ENCODE peak calls at places on chromosomes 5 and 9, in seven cellular contexts. K is heart left ventricle; W is CD8-positive, alpha-beta T cell; L is lung; B is naive thymus-derived CD4-positive, alpha-beta T cell; F is A673; A is aorta. H is an unnamed sample.

GRCh38 chr9:69822091-69822750 is 1.6 kb downstream of the CFAP95 start:
- DNase-seq in B (no peak), W (no peak), A (no peak), F (peak; percentile 83), L (no peak), K (no peak), H (no peak)

GRCh38 chr5:107359916-107360234 is 310.9 kb downstream of the EFNA5 start:
- DNase-seq in L (no peak), W (no peak), F (no peak), B (no peak), A (no peak), K (no peak), H (no peak)

GRCh38 chr5:98940586-98940985 is 11.8 kb upstream of the CHD1 start:
- DNase-seq in A (no peak), B (no peak), W (no peak), K (no peak), F (no peak), L (no peak), H (no peak)

GRCh38 chr9:91047529-91047928 is 245.9 kb downstream of the SYK start:
- DNase-seq in W (no peak), K (no peak), A (no peak), B (peak; percentile 65), F (no peak), L (no peak), H (no peak)

GRCh38 chr9:126516936-126517750 is 96.6 kb upstream of the LMX1B start:
- DNase-seq in L (peak; percentile 46), F (peak; percentile 35), B (no peak), A (peak; percentile 84), K (peak; percentile 48), W (no peak), H (no peak)

GRCh38 chr5:14225173-14225834 is 82.2 kb downstream of the TRIO start:
- DNase-seq in W (no peak), A (no peak), B (no peak), F (no peak), L (no peak), K (no peak), H (no peak)

GRCh38 chr5:148912714-148913398 is 86.4 kb downstream of the ADRB2 start:
- DNase-seq in L (no peak), B (no peak), W (no peak), K (no peak), A (no peak), F (peak; percentile 9), H (no peak)

GRCh38 chr9:4943346-4943745 is 41.7 kb upstream of the JAK2 start:
- DNase-seq in K (no peak), A (no peak), F (no peak), L (no peak), B (no peak), W (no peak), H (no peak)

GRCh38 chr5:79535477-79536192 is 21.7 kb upstream of the HOMER1 start:
- DNase-seq in F (no peak), B (no peak), K (no peak), W (no peak), A (no peak), L (no peak), H (no peak)

GRCh38 chr9:111961011-111961410 is 64.4 kb downstream of the UGCG start:
- DNase-seq in L (no peak), A (no peak), F (no peak), K (no peak), W (no peak), B (no peak), H (no peak)

GRCh38 chr9:93205045-93205768 is 21.3 kb downstream of the WNK2 start:
- DNase-seq in L (no peak), A (peak; percentile 90), W (no peak), B (no peak), K (peak; percentile 86), F (no peak), H (peak; percentile 60)

GRCh38 chr9:35958104-35958825 is at the start of gene OR2S2:
- DNase-seq in W (no peak), A (no peak), F (no peak), L (no peak), B (no peak), K (no peak), H (no peak)

GRCh38 chr9:133518193-133518592 is 6.6 kb downstream of the MYMK start:
- DNase-seq in B (no peak), L (no peak), W (no peak), F (no peak), A (no peak), K (no peak), H (no peak)

GRCh38 chr5:137627293-137627692 is 108.6 kb downstream of the KLHL3 start:
- DNase-seq in A (no peak), L (no peak), B (no peak), K (no peak), W (no peak), F (no peak), H (peak; percentile 62)

GRCh38 chr5:170597109-170597741 is 93.4 kb downstream of the KCNIP1 start:
- DNase-seq in B (no peak), A (no peak), F (peak; percentile 14), W (no peak), L (no peak), K (no peak), H (no peak)

GRCh38 chr5:14745188-14745563 is 80.7 kb downstream of the OTULIN start:
- DNase-seq in W (no peak), A (no peak), B (no peak), K (no peak), L (no peak), F (no peak), H (no peak)

GRCh38 chr5:150912312-150912814 is 7.6 kb upstream of the ZNF300 start:
- DNase-seq in L (no peak), A (no peak), K (no peak), F (no peak), W (no peak), B (no peak), H (no peak)

DNA sequence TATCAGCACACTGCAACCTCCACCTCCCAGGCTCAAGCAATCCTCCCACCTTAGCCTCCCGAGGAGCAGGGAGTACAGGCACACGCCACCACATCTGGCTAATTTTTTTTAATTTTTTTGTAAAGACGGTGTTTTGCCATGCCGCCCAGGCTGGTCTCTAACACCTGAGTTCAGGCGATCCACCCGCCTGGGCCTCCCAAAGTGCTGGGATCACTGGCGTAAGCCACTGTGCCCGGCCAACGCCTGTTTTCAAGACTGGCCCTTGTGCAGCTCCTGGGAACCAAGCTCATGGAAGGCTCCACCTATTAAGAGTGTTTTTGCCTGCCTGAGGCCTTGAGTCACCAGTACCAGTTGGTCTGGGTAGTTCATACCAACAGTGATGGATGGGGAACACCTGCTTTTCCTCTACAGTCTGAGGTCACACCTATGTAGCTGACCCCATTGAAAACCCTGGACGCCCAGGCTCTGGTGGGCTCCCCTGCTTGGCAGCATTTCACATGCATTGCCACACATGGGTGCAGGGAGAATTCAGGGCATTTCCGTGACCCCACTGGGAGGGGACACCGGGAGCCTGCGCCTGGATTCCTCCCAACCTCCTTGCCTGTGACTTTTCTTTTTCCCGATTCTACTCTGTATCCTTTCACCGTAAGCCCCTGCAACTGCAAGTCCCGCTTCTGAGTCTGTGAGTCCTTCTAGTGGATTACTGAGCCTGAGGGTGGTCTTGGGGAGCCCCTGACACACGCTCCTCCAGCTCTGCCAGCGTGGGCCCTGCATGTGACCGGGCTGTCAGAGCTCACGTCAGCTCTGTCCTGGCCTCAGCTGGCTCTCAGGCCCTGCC is 63.5 kb downstream of the ZNF354C start:
- DNase-seq in W (no peak), L (no peak), B (no peak), A (peak; percentile 44), F (no peak), K (no peak), H (peak; percentile 2)
- H3K9me3 ChIP-seq in W (no peaks in the 10 kb centered on the region), L (peaks cover 41% of the 10 kb centered on the region), B (no peaks in the 10 kb centered on the region), A (peaks cover 2% of the 10 kb centered on the region), F (no peaks in the 10 kb centered on the region), K (no peaks in the 10 kb centered on the region), H (no peaks in the 10 kb centered on the region)

DNA sequence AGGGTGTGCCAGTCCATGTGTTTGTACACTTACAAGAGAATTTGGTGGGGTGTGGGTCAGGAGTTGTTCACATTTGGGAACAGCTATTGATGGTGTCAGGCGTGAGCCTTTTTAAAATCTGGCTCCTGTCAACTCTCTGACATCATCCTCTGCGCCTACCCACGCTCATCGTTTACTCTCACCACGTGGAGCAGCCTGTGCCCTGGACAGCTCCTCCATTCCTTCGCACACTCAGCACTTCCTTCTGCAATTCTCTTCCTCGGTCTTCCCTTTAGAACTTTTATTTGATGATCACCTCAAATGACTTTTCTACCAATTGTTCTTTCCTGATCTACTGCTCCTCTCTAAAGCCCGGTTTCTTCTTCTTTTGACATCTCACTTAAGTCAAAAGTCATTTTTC is 42.1 kb upstream of the GNAQ start:
- DNase-seq in L (no peak), F (no peak), A (no peak), B (no peak), K (no peak), W (no peak), H (no peak)
- H3K4me3 ChIP-seq in L (no peak overlapping the region), F (no peak overlapping the region), A (no peak overlapping the region), B (peak overlapping the region; percentile 25), K (no peak overlapping the region), W (no peak overlapping the region), H (no peak overlapping the region)

DNA sequence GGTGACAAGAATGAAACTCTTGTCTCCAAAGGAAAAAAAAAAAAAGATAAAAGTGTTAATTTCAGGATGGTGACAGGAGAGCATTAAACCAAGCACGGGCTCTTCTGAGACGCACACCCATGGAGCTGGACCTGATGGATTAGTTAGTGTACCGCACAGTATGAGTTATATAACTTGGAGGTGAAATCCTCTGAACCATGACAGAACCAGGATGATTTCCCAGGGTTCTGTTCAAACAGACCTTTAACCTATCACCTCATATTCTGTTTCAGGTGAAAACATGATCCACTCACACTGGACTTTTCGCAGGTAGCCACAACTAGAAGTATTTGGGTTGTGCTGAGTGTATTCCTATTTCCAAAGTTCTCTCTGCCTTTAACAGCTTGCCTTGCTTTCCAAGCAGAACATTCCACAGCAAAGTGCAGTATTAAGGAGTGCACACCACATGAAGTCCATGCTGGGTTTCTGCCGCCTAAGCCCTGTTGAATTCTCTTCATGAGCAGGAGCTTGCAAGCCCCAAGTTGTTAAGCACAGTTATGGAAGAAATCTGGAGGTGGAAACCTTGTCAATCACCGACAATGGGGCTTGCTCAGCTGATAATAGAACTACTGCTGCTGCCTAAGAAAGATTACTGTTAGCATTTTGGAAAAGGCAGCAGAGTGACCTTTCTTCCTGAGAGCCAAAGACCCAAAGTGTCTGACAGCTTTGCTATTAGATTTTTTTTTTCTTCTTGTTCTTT is 461.7 kb downstream of the TLE1 start:
- DNase-seq in F (no peak), B (no peak), A (no peak), L (no peak), K (no peak), W (no peak), H (no peak)
- H3K9me3 ChIP-seq in F (no peaks in the 10 kb centered on the region), B (no peaks in the 10 kb centered on the region), A (no peaks in the 10 kb centered on the region), L (no peaks in the 10 kb centered on the region), K (no peaks in the 10 kb centered on the region), W (no peaks in the 10 kb centered on the region), H (no peaks in the 10 kb centered on the region)

GRCh38 chr9:687034-687785 is 154.3 kb upstream of the DMRT1 start:
- DNase-seq in F (no peak), B (no peak), W (no peak), K (no peak), L (no peak), A (no peak), H (no peak)
- H3K4me3 ChIP-seq in F (no peak overlapping the region), B (no peak overlapping the region), W (no peak overlapping the region), K (no peak overlapping the region), L (no peak overlapping the region), A (peak overlapping the region; percentile 34), H (no peak overlapping the region)

H was measured in body of pancreas.